ENCODE peak calls at places on chromosomes 12 and 14, in nine cellular contexts. V is adrenal gland, A is Peyer's patch, Z is GM06990, T is pancreas, E is AG04450, X is left ventricle myocardium inferior, S is heart right ventricle, U is kidney epithelial cell. J is an unnamed sample.

GRCh38 chr12:68375701-68376469 is 43.7 kb upstream of the MDM1 start:
- DNase-seq in Z (no peak), S (no peak), T (no peak), U (no peak), A (no peak), E (no peak), V (no peak), X (no peak), J (no peak)

GRCh38 chr12:6861391-6861790 is 5.9 kb upstream of the TPI1 start:
- DNase-seq in E (no peak), T (no peak), V (no peak), S (no peak), U (no peak), A (no peak), Z (no peak), X (no peak), J (no peak)

GRCh38 chr12:111448831-111449790 is 43.4 kb downstream of the SH2B3 start:
- DNase-seq in X (no peak), S (no peak), U (no peak), E (no peak), T (no peak), V (peak; percentile 48), Z (no peak), A (peak; percentile 21), J (no peak)

GRCh38 chr14:31935406-31935805 is 141.7 kb upstream of the ARHGAP5 start:
- DNase-seq in V (no peak), X (no peak), Z (no peak), S (no peak), A (no peak), E (no peak), U (no peak), T (no peak), J (no peak)

GRCh38 chr14:80872645-80873044 is 68.9 kb downstream of the CEP128 start:
- DNase-seq in E (no peak), X (no peak), S (no peak), T (no peak), V (no peak), U (no peak), A (no peak), Z (no peak), J (no peak)

GRCh38 chr14:35368583-35368982 is 36.0 kb downstream of the NFKBIA start:
- DNase-seq in E (no peak), Z (no peak), T (no peak), A (no peak), X (no peak), V (no peak), U (no peak), S (no peak), J (no peak)

GRCh38 chr12:29519585-29520182 is 22.2 kb upstream of the OVCH1 start:
- DNase-seq in T (no peak), A (peak; percentile 59), U (no peak), E (peak; percentile 36), X (no peak), Z (no peak), V (no peak), S (peak; percentile 18), J (peak; percentile 23)

GRCh38 chr14:23663127-23663526 is 27.0 kb downstream of the DHRS2 start:
- DNase-seq in U (no peak), V (no peak), X (no peak), A (no peak), S (no peak), E (no peak), Z (no peak), T (no peak), J (no peak)

GRCh38 chr12:105523164-105524057 is 192.9 kb downstream of the C12orf75 start:
- DNase-seq in U (no peak), S (peak; percentile 83), X (peak; percentile 83), T (no peak), Z (no peak), A (peak; percentile 49), E (peak; percentile 74), V (peak; percentile 70), J (peak; percentile 75)

GRCh38 chr12:131896080-131896810 is 1.8 kb downstream of the ULK1 start:
- DNase-seq in S (peak; percentile 91), V (peak; percentile 97), U (peak; percentile 56), X (peak; percentile 92), T (peak; percentile 96), A (peak; percentile 95), Z (peak; percentile 75), E (peak; percentile 63), J (peak; percentile 95)

GRCh38 chr12:131896811-131897270 is 2.4 kb downstream of the ULK1 start:
- DNase-seq in T (no peak), S (no peak), V (no peak), Z (no peak), E (peak; percentile 52), A (no peak), X (peak; percentile 92), U (peak; percentile 34), J (peak; percentile 94)

GRCh38 chr12:131894313-131894860 is at the start of gene ULK1:
- DNase-seq in E (peak; percentile 57), U (peak; percentile 23), V (peak; percentile 96), S (peak; percentile 92), X (peak; percentile 94), T (peak; percentile 98), A (peak; percentile 97), Z (peak; percentile 86), J (peak; percentile 94)

GRCh38 chr12:131894981-131895639 is 688 bp downstream of the ULK1 start:
- DNase-seq in A (no peak), E (no peak), X (no peak), U (no peak), V (no peak), S (no peak), Z (peak; percentile 39), T (peak; percentile 69), J (peak; percentile 36)

DNA sequence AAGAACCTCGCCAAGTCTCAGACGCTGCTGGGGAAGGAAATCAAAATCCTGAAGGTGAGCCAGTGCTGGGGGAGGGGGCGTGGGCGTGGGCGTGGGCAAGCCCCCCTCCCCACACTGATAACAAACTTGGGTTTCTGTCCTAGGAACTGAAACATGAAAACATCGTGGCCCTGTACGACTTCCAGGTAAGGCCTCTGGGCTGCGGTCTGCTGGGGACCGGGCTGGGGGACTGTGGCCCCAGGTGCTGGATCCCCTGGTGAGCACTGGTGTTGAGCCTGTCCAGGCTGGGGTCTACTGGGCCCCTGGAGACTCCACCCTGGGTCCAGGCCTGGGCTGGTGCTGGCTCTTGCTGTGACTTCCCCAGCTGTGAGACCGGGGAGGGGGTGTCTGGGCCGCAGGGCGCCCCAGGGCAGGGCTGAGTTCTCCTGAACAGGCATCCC is 1.2 kb downstream of the ULK1 start:
- DNase-seq in E (no peak), T (no peak), U (no peak), V (no peak), X (no peak), Z (no peak), A (no peak), S (no peak), J (no peak)
- H3K4me3 ChIP-seq in E (peak overlapping the region; percentile 69), T (peak overlapping the region; percentile 52), U (peak overlapping the region; percentile 57), V (no peak overlapping the region), X (peak overlapping the region; percentile 79), Z (peak overlapping the region; percentile 71), A (peak overlapping the region; percentile 59), S (peak overlapping the region; percentile 45), J (peak overlapping the region; percentile 60)

GRCh38 chr12:53939141-53940108 is 794 bp downstream of the HOXC13 start:
- DNase-seq in S (no peak), U (no peak), V (no peak), X (no peak), E (no peak), Z (no peak), A (peak; percentile 43), T (peak; percentile 68), J (no peak)

GRCh38 chr12:53938276-53939140 is at the start of gene HOXC13:
- DNase-seq in S (no peak), A (no peak), V (peak; percentile 56), E (no peak), U (no peak), X (no peak), Z (no peak), T (peak; percentile 83), J (peak; percentile 62)

GRCh38 chr12:53935562-53936341 is 2.9 kb upstream of the HOXC13 start:
- DNase-seq in A (no peak), T (no peak), E (no peak), X (no peak), S (no peak), U (no peak), Z (no peak), V (no peak), J (no peak)

GRCh38 chr12:53937596-53938275 is 895 bp upstream of the HOXC13 start:
- DNase-seq in Z (no peak), V (no peak), X (no peak), E (no peak), U (no peak), T (no peak), A (no peak), S (no peak), J (no peak)

DNA sequence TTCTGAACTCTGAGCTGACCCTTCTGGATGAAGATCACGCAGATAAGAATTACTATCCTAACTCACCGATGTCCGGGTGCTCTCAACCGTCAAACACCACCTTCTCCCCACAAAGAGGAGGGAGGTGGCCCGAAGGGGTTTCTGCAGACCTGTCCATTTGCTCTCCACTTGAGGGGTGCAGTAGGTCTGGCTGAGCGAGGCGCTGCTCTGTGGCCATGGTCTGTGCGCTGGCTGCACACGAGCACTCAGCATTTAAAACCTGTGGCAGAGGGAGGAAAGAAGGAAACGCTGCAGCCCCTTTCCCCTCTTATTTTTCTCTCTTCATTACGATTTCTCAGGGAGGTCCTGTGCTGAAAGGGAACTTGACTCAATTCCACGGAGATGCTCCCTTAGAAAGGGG is 1.5 kb upstream of the HOXC13 start:
- DNase-seq in E (no peak), U (no peak), Z (no peak), T (no peak), X (no peak), A (no peak), V (no peak), S (no peak), J (no peak)
- H3K27me3 ChIP-seq in E (peaks cover 96% of the 10 kb centered on the region), U (peaks cover 91% of the 10 kb centered on the region), Z (peaks cover 8% of the 10 kb centered on the region), T (peaks cover 24% of the 10 kb centered on the region), X (peaks cover 100% of the 10 kb centered on the region), A (peaks cover 77% of the 10 kb centered on the region), V (peaks cover 94% of the 10 kb centered on the region), S (peaks cover 100% of the 10 kb centered on the region), J (peaks cover 35% of the 10 kb centered on the region)

DNA sequence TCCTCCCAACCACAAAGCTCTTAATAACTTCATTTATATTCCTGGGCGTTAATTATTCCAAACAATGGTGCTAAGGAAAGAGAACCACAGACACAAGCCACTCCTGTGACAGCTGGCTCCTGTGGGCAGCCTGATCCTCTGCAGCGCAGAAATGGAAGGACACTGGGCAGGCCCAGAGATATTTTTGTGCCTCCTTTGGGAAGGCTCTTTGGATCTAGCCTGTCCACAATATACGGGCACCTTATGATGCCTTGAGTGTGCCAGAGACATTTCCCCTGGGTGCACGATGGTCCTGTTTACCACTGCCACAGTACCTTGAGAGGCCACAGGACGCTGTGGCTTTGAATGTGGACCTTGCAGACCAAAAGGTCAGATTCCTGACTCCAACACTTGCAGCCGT is 2.1 kb downstream of the ASB2 start:
- DNase-seq in S (no peak), X (no peak), Z (no peak), T (no peak), U (no peak), E (no peak), V (no peak), A (no peak), J (no peak)
- TF ChIP-seq CTCF in S (no peak), X (no peak), Z (no peak), T (no peak), U (no peak), E (no peak), V (no peak), A (no peak), J (no peak)

DNA sequence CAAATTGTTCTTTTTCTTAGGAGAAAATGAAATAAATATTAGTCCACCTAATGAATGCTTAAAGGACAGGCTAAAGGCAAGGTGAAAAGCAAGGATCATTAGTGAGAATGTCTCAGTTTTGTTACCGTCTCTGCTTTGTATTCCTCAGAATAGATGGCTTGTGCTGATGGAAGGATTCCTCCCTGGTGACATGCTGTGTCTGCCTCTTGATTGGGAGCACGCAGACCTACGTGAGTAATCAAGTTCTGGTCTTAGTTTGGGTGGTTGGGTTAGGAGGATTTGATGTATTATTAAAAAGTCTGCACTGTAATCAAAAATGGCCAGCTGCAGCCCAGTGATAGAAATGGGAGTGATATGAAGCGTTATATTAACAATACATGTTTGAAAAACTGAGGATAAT is 78.8 kb upstream of the RTL1 start:
- DNase-seq in U (no peak), X (no peak), A (no peak), V (no peak), E (no peak), Z (no peak), S (no peak), T (no peak), J (no peak)
- H3K4me3 ChIP-seq in U (no peak overlapping the region), X (no peak overlapping the region), A (no peak overlapping the region), V (no peak overlapping the region), E (no peak overlapping the region), Z (no peak overlapping the region), S (no peak overlapping the region), T (no peak overlapping the region), J (no peak overlapping the region)